ENCODE peak calls at places on chromosome 22, in eight cellular contexts. T is uterus, H is stromal cell of bone marrow, Z is WTC11, B is AG08396, N is DND-41, P is stomach, F is NCI-H460. C is an unnamed sample.

GRCh38 chr22:44728761-44729261 is 23.6 kb upstream of the ARHGAP8 start:
- DNase-seq in N (no peak), Z (no peak), B (no peak), P (no peak), T (peak), H (no peak), F (no peak), C (no peak)

GRCh38 chr22:24153353-24153752 is 27.9 kb upstream of the SUSD2 start:
- DNase-seq in T (no peak), N (no peak), Z (no peak), H (no peak), F (no peak), B (peak), P (no peak), C (peak)

GRCh38 chr22:23242473-23243001 is 62.2 kb downstream of the BCR start:
- DNase-seq in Z (peak), F (no peak), H (no peak), N (no peak), P (no peak), T (no peak), B (no peak), C (peak)

GRCh38 chr22:39534092-39534506 is 1.6 kb upstream of the RPS19BP1 start:
- DNase-seq in H (no peak), B (no peak), P (no peak), N (no peak), Z (no peak), T (peak), F (no peak), C (no peak)

GRCh38 chr22:17990167-17990566 is 34.2 kb downstream of the MICAL3 start:
- DNase-seq in P (no peak), F (no peak), N (no peak), B (no peak), H (no peak), T (no peak), Z (no peak), C (no peak)

GRCh38 chr22:17097062-17097461 is 12.3 kb downstream of the IL17RA start:
- DNase-seq in F (no peak), N (no peak), Z (no peak), H (no peak), T (no peak), B (no peak), P (no peak), C (no peak)

GRCh38 chr22:21641417-21641794 is 696 bp upstream of the SDF2L1 start:
- DNase-seq in P (peak), T (no peak), B (peak), F (peak), N (no peak), Z (no peak), H (no peak), C (peak)

GRCh38 chr22:37484115-37485005 is 1.8 kb downstream of the MFNG start:
- DNase-seq in F (no peak), H (no peak), B (no peak), T (peak), P (peak), Z (no peak), N (peak), C (no peak)

GRCh38 chr22:37329239-37330140 is 47.2 kb downstream of the CYTH4 start:
- DNase-seq in N (no peak), B (peak), P (no peak), Z (no peak), T (no peak), F (no peak), H (peak), C (peak)

GRCh38 chr22:37229805-37230672 is 14.0 kb downstream of the RAC2 start:
- DNase-seq in T (no peak), Z (no peak), P (peak), H (no peak), N (peak), B (no peak), F (peak), C (peak)

GRCh38 chr22:50473855-50474671 is 772 bp downstream of the SBF1 start:
- DNase-seq in Z (no peak), T (no peak), N (peak), H (peak), F (no peak), P (peak), B (peak), C (peak)

GRCh38 chr22:44392446-44392921 is 79.7 kb upstream of the SHISAL1 start:
- DNase-seq in T (no peak), P (no peak), H (no peak), F (no peak), N (no peak), B (no peak), Z (peak), C (peak)

GRCh38 chr22:22103078-22103593 is 120.5 kb upstream of the TOP3B start:
- DNase-seq in N (peak), F (no peak), Z (peak), T (no peak), P (no peak), H (no peak), B (no peak), C (no peak)

GRCh38 chr22:27716074-27716473 is 85.5 kb downstream of the MN1 start:
- DNase-seq in B (no peak), F (no peak), Z (no peak), H (no peak), T (no peak), P (no peak), N (no peak), C (no peak)

GRCh38 chr22:21682385-21683175 is 16.8 kb downstream of the PPIL2 start:
- DNase-seq in N (no peak), H (no peak), F (no peak), P (no peak), B (no peak), T (no peak), Z (no peak), C (no peak)

GRCh38 chr22:32528316-32528715 is 53.7 kb downstream of the FBXO7 start:
- DNase-seq in F (no peak), Z (no peak), P (no peak), T (no peak), B (no peak), H (no peak), N (no peak), C (no peak)

GRCh38 chr22:21101877-21102638 is 56.3 kb downstream of the LRRC74B start:
- DNase-seq in B (no peak), P (no peak), H (no peak), N (no peak), T (no peak), Z (no peak), F (no peak), C (no peak)

GRCh38 chr22:24289138-24289537 is 18.5 kb downstream of the SPECC1L start:
- DNase-seq in N (no peak), F (no peak), B (peak), H (peak), Z (no peak), P (no peak), T (no peak), C (peak)

GRCh38 chr22:50630376-50630775 is 2.4 kb upstream of the ARSA start:
- DNase-seq in H (peak), B (no peak), N (no peak), Z (no peak), P (peak), F (no peak), T (no peak), C (no peak)

GRCh38 chr22:29166180-29166579 is 39.5 kb upstream of the EMID1 start:
- DNase-seq in H (no peak), Z (no peak), T (no peak), P (no peak), N (no peak), B (no peak), F (no peak), C (no peak)

GRCh38 chr22:49106136-49106930 is 721.3 kb downstream of the BRD1 start:
- DNase-seq in T (no peak), Z (no peak), H (no peak), F (no peak), N (no peak), B (no peak), P (no peak), C (no peak)

GRCh38 chr22:39634530-39635399 is 64.2 kb downstream of the CACNA1I start:
- DNase-seq in N (no peak), H (peak), F (peak), B (peak), P (peak), T (no peak), Z (no peak), C (peak)

GRCh38 chr22:23402275-23403151 is 177.6 kb downstream of the IGLL1 start:
- DNase-seq in F (peak), B (peak), Z (peak), H (no peak), T (peak), N (no peak), P (peak), C (peak)

GRCh38 chr22:30804626-30805025 is 110.0 kb downstream of the OSBP2 start:
- DNase-seq in T (no peak), F (no peak), N (no peak), P (no peak), H (no peak), B (no peak), Z (no peak), C (no peak)

GRCh38 chr22:44473580-44473979 is 24.5 kb downstream of the RTL6 start:
- DNase-seq in Z (no peak), H (no peak), B (no peak), P (peak), N (no peak), F (no peak), T (no peak), C (no peak)

GRCh38 chr22:46631113-46631512 is 10.9 kb downstream of the GRAMD4 start:
- DNase-seq in P (no peak), F (no peak), T (no peak), B (no peak), N (no peak), H (no peak), Z (no peak), C (no peak)

GRCh38 chr22:31625661-31626426 is 36.2 kb downstream of the PISD start:
- DNase-seq in B (no peak), F (no peak), P (peak), Z (peak), H (no peak), N (no peak), T (peak), C (peak)

GRCh38 chr22:41094036-41094435 is 1.6 kb downstream of the EP300 start:
- DNase-seq in P (no peak), T (no peak), H (no peak), Z (no peak), N (peak), B (peak), F (peak), C (peak)

GRCh38 chr22:19619144-19620009 is 94.9 kb upstream of the SEPTIN5 start:
- DNase-seq in N (no peak), F (no peak), P (no peak), H (no peak), B (no peak), Z (no peak), T (no peak), C (no peak)

GRCh38 chr22:17783317-17783716 is 9.0 kb upstream of the BID start:
- DNase-seq in H (no peak), B (no peak), Z (no peak), T (no peak), N (no peak), F (no peak), P (no peak), C (no peak)

GRCh38 chr22:39729141-39729934 is 158.8 kb downstream of the CACNA1I start:
- DNase-seq in T (no peak), F (no peak), Z (no peak), P (no peak), B (no peak), H (no peak), N (no peak), C (no peak)

GRCh38 chr22:24592846-24593809 is at the start of gene LRRC75B:
- DNase-seq in N (no peak), B (peak), H (peak), F (peak), T (peak), Z (peak), P (peak), C (peak)

GRCh38 chr22:18110194-18110943 is at the start of gene TUBA8:
- DNase-seq in F (no peak), B (peak), T (peak), H (no peak), N (peak), P (peak), Z (peak), C (peak)

GRCh38 chr22:23237201-23237798 is 57.0 kb downstream of the BCR start:
- DNase-seq in F (no peak), P (peak), T (peak), H (no peak), Z (peak), N (no peak), B (no peak), C (peak)

GRCh38 chr22:41799486-41800347 is 762 bp upstream of the CCDC134 start:
- DNase-seq in F (no peak), T (peak), P (peak), Z (peak), B (peak), N (peak), H (no peak), C (no peak)

GRCh38 chr22:27810566-27810965 is 9.0 kb upstream of the MN1 start:
- DNase-seq in Z (no peak), N (no peak), H (peak), B (peak), F (no peak), T (peak), P (peak), C (peak)

GRCh38 chr22:41524283-41524682 is 20.0 kb downstream of the POLR3H start:
- DNase-seq in Z (no peak), F (no peak), B (peak), H (no peak), P (peak), T (peak), N (no peak), C (peak)

GRCh38 chr22:41543854-41544670 is at the start of gene POLR3H:
- DNase-seq in Z (peak), P (peak), N (peak), B (peak), H (peak), T (peak), F (peak), C (peak)